ENCODE peak calls at places on chromosome 7, in nine cellular contexts. S, N, K, R, T, Y, F, W and Z are unnamed samples.

GRCh38 chr7:91064052-91064451 is 200.2 kb upstream of the FZD1 start:
- DNase-seq in S (no peak), N (no peak), K (no peak), R (no peak), T (no peak), Y (no peak), F (no peak), W (no peak), Z (no peak)

GRCh38 chr7:69335331-69335730 is 262.9 kb upstream of the AUTS2 start:
- DNase-seq in S (no peak), N (no peak), K (no peak), R (no peak), T (no peak), Y (no peak), F (no peak), W (peak), Z (no peak)

GRCh38 chr7:18574235-18574540 is 78.6 kb downstream of the HDAC9 start:
- DNase-seq in S (no peak), N (no peak), K (no peak), R (no peak), T (no peak), Y (no peak), F (no peak), W (no peak), Z (no peak)

GRCh38 chr7:3075441-3075840 is 31.8 kb upstream of the CARD11 start:
- DNase-seq in S (no peak), N (no peak), K (no peak), R (no peak), T (no peak), Y (no peak), F (no peak), W (no peak), Z (no peak)

GRCh38 chr7:66178258-66178657 is 26.9 kb upstream of the TPST1 start:
- DNase-seq in S (no peak), N (no peak), K (no peak), R (no peak), T (no peak), Y (no peak), F (no peak), W (no peak), Z (no peak)

GRCh38 chr7:90266808-90267207 is 21.8 kb downstream of the CFAP69 start:
- DNase-seq in S (no peak), N (no peak), K (peak), R (no peak), T (peak), Y (no peak), F (peak), W (peak), Z (peak)

GRCh38 chr7:29156798-29157461 is 10.6 kb upstream of the CPVL start:
- DNase-seq in S (no peak), N (no peak), K (no peak), R (no peak), T (no peak), Y (no peak), F (no peak), W (no peak), Z (no peak)

GRCh38 chr7:135206887-135207738 is 4.2 kb downstream of the WDR91 start:
- DNase-seq in S (peak), N (no peak), K (no peak), R (no peak), T (no peak), Y (no peak), F (no peak), W (no peak), Z (no peak)

GRCh38 chr7:25032774-25033743 is 53.1 kb upstream of the OSBPL3 start:
- DNase-seq in S (no peak), N (no peak), K (no peak), R (no peak), T (no peak), Y (no peak), F (no peak), W (peak), Z (no peak)

GRCh38 chr7:51467384-51468017 is 150.9 kb upstream of the COBL start:
- DNase-seq in S (no peak), N (no peak), K (no peak), R (no peak), T (no peak), Y (no peak), F (no peak), W (no peak), Z (no peak)

GRCh38 chr7:94643771-94644545 is 12.0 kb downstream of the SGCE start:
- DNase-seq in S (no peak), N (no peak), K (no peak), R (no peak), T (no peak), Y (no peak), F (no peak), W (peak), Z (no peak)

GRCh38 chr7:140317597-140317996 is 80.7 kb downstream of the SLC37A3 start:
- DNase-seq in S (no peak), N (no peak), K (no peak), R (no peak), T (no peak), Y (no peak), F (no peak), W (no peak), Z (no peak)

GRCh38 chr7:143323650-143324049 is 7.7 kb downstream of the CLCN1 start:
- DNase-seq in S (no peak), N (no peak), K (no peak), R (no peak), T (no peak), Y (no peak), F (no peak), W (no peak), Z (no peak)

GRCh38 chr7:125074141-125074540 is 144.5 kb upstream of the POT1 start:
- DNase-seq in S (no peak), N (no peak), K (no peak), R (no peak), T (no peak), Y (no peak), F (no peak), W (no peak), Z (no peak)

GRCh38 chr7:139648941-139649425 is 125.5 kb downstream of the CLEC2L start:
- DNase-seq in S (peak), N (no peak), K (no peak), R (no peak), T (no peak), Y (no peak), F (no peak), W (no peak), Z (no peak)

GRCh38 chr7:149811221-149811620 is 27.0 kb upstream of the ZNF862 start:
- DNase-seq in S (no peak), N (no peak), K (no peak), R (no peak), T (no peak), Y (no peak), F (no peak), W (no peak), Z (no peak)

GRCh38 chr7:110964770-110965169 is 126.2 kb upstream of the LRRN3 start:
- DNase-seq in S (no peak), N (no peak), K (no peak), R (no peak), T (no peak), Y (no peak), F (no peak), W (peak), Z (no peak)

GRCh38 chr7:876972-877311 is 588 bp downstream of the GET4 start:
- DNase-seq in S (peak), N (no peak), K (no peak), R (no peak), T (peak), Y (no peak), F (no peak), W (no peak), Z (no peak)

GRCh38 chr7:50331564-50332208 is 27.2 kb downstream of the IKZF1 start:
- DNase-seq in S (peak), N (no peak), K (no peak), R (no peak), T (no peak), Y (no peak), F (no peak), W (no peak), Z (no peak)

GRCh38 chr7:79806161-79806734 is 328.4 kb upstream of the GNAI1 start:
- DNase-seq in S (no peak), N (no peak), K (no peak), R (no peak), T (peak), Y (no peak), F (peak), W (peak), Z (no peak)

GRCh38 chr7:55409474-55410225 is 44.5 kb downstream of the LANCL2 start:
- DNase-seq in S (peak), N (no peak), K (no peak), R (peak), T (no peak), Y (no peak), F (peak), W (no peak), Z (no peak)

GRCh38 chr7:106611911-106612310 is 49.0 kb downstream of the CCDC71L start:
- DNase-seq in S (no peak), N (no peak), K (no peak), R (no peak), T (no peak), Y (no peak), F (peak), W (no peak), Z (no peak)

GRCh38 chr7:47474937-47475879 is 106.7 kb downstream of the TNS3 start:
- DNase-seq in S (peak), N (no peak), K (peak), R (peak), T (peak), Y (peak), F (peak), W (peak), Z (peak)

GRCh38 chr7:66741706-66742053 is 1.1 kb downstream of the RABGEF1 start:
- DNase-seq in S (no peak), N (no peak), K (no peak), R (no peak), T (peak), Y (no peak), F (peak), W (peak), Z (no peak)

GRCh38 chr7:74542558-74543117 is 88.9 kb downstream of the GTF2IRD1 start:
- DNase-seq in S (no peak), N (no peak), K (no peak), R (no peak), T (peak), Y (peak), F (no peak), W (peak), Z (no peak)

GRCh38 chr7:91957823-91958222 is 17.2 kb downstream of the AKAP9 start:
- DNase-seq in S (no peak), N (no peak), K (no peak), R (no peak), T (peak), Y (no peak), F (no peak), W (no peak), Z (no peak)

GRCh38 chr7:106418094-106418493 is 133.3 kb upstream of the NAMPT start:
- DNase-seq in S (no peak), N (no peak), K (no peak), R (no peak), T (peak), Y (no peak), F (peak), W (no peak), Z (peak)

GRCh38 chr7:157815061-157816022 is 478.5 kb downstream of the DNAJB6 start:
- DNase-seq in S (no peak), N (no peak), K (no peak), R (no peak), T (no peak), Y (no peak), F (no peak), W (no peak), Z (no peak)